ENCODE peak calls at places on chromosomes 3 and 15, in eight cellular contexts. P is H1; Y is mucosa of descending colon; T is endothelial cell of umbilical vein; N is Panc1; F is CD4-positive, CD25-positive, alpha-beta regulatory T cell; Q is thoracic aorta; D is spleen. L is an unnamed sample.

GRCh38 chr3:77530870-77531269 is 491.0 kb downstream of the ROBO2 start:
- DNase-seq in F (no peak), Y (no peak), Q (no peak), P (no peak), T (no peak), D (no peak), N (no peak), L (no peak)

GRCh38 chr3:130699765-130700164 is 46.9 kb downstream of the PIK3R4 start:
- DNase-seq in P (no peak), T (peak; percentile 33), Y (no peak), Q (no peak), N (no peak), F (peak; percentile 4), D (no peak), L (no peak)

GRCh38 chr3:30511524-30512278 is 94.7 kb upstream of the TGFBR2 start:
- DNase-seq in T (peak; percentile 64), Y (no peak), D (no peak), N (no peak), Q (no peak), P (no peak), F (no peak), L (no peak)

GRCh38 chr3:60752800-60753199 is 498.5 kb downstream of the FHIT start:
- DNase-seq in N (no peak), F (no peak), P (no peak), Q (no peak), T (no peak), Y (no peak), D (no peak), L (no peak)

GRCh38 chr3:164723396-164723795 is 354.9 kb downstream of the SI start:
- DNase-seq in F (no peak), P (no peak), Q (no peak), N (no peak), Y (no peak), D (no peak), T (no peak), L (no peak)

GRCh38 chr3:179181993-179182551 is 33.9 kb downstream of the PIK3CA start:
- DNase-seq in T (peak; percentile 28), D (no peak), Q (no peak), P (no peak), Y (no peak), F (no peak), N (no peak), L (no peak)

GRCh38 chr3:127277591-127277990 is 10.3 kb downstream of the PRR20G start:
- DNase-seq in Y (no peak), D (no peak), P (no peak), Q (no peak), N (no peak), T (no peak), F (no peak), L (no peak)

GRCh38 chr3:18382760-18383369 is 42.3 kb downstream of the SATB1 start:
- DNase-seq in P (no peak), N (no peak), Y (no peak), D (no peak), Q (no peak), T (no peak), F (no peak), L (no peak)

GRCh38 chr3:99172736-99173657 is 271.5 kb upstream of the DCBLD2 start:
- DNase-seq in D (no peak), Q (peak; percentile 23), T (peak; percentile 76), Y (no peak), F (peak; percentile 1), N (peak; percentile 32), P (peak; percentile 69), L (peak; percentile 52)

GRCh38 chr15:62719316-62719715 is 323.2 kb upstream of the TPM1 start:
- DNase-seq in F (no peak), P (no peak), D (no peak), Y (no peak), Q (no peak), N (no peak), T (no peak), L (no peak)

GRCh38 chr15:94584833-94585244 is 353.5 kb downstream of the MCTP2 start:
- DNase-seq in T (peak; percentile 98), P (no peak), F (peak; percentile 19), N (no peak), Q (no peak), D (no peak), Y (no peak), L (no peak)

GRCh38 chr3:132421832-132422231 is 4.5 kb downstream of the DNAJC13 start:
- DNase-seq in F (no peak), N (no peak), T (no peak), D (no peak), Y (no peak), P (no peak), Q (no peak), L (no peak)

GRCh38 chr3:28853830-28854229 is 427.0 kb upstream of the RBMS3 start:
- DNase-seq in F (no peak), T (peak; percentile 19), Q (no peak), P (no peak), D (no peak), N (no peak), Y (no peak), L (no peak)

GRCh38 chr3:182914341-182914740 is 66.0 kb downstream of the DCUN1D1 start:
- DNase-seq in Y (no peak), P (no peak), F (no peak), T (no peak), Q (no peak), D (no peak), N (no peak), L (no peak)

GRCh38 chr3:18295171-18295920 is 129.8 kb downstream of the SATB1 start:
- DNase-seq in P (peak; percentile 89), D (no peak), F (no peak), N (peak; percentile 30), Q (no peak), Y (peak; percentile 43), T (no peak), L (peak; percentile 79)

GRCh38 chr3:5227812-5228211 is 40.3 kb downstream of the EDEM1 start:
- DNase-seq in Y (no peak), Q (no peak), D (no peak), P (no peak), F (no peak), T (no peak), N (no peak), L (no peak)

GRCh38 chr3:136893848-136894443 is 31.9 kb downstream of the NCK1 start:
- DNase-seq in Q (no peak), N (peak; percentile 52), Y (no peak), F (no peak), D (no peak), P (no peak), T (peak; percentile 94), L (no peak)

GRCh38 chr3:74515451-74515850 is 99.0 kb downstream of the CNTN3 start:
- DNase-seq in P (no peak), T (no peak), Q (no peak), Y (no peak), N (no peak), D (no peak), F (no peak), L (no peak)
- H3K9me3 ChIP-seq in P (no peaks in the 10 kb centered on the region), T (peaks cover 3% of the 10 kb centered on the region), Q (no peaks in the 10 kb centered on the region), Y (no peaks in the 10 kb centered on the region), N (no peaks in the 10 kb centered on the region), D (no peaks in the 10 kb centered on the region), F (peaks cover 3% of the 10 kb centered on the region), L (no peaks in the 10 kb centered on the region)

DNA sequence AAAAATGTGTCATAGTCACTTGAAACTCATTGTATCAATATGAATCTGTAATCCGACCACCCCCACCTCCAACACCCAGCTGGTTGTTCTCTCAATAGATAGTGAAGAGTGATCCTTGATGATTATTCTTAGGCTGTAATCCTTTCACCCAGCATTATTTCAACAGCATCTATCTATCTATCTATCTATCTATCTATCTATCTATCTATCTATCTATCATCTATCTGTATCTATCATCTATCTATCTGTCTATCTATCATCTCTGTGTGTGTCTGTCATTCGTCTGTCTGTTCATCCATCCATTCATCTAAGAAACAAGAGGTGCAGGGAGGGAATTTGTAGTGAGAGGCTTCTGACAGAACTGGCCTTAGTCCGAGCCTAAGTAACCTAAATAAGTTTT is 78.7 kb upstream of the IGSF10 start:
- DNase-seq in N (no peak), D (no peak), Y (no peak), P (no peak), T (no peak), Q (no peak), F (no peak), L (no peak)
- H3K4me3 ChIP-seq in N (no peak overlapping the region), D (no peak overlapping the region), Y (no peak overlapping the region), P (no peak overlapping the region), T (no peak overlapping the region), Q (no peak overlapping the region), F (no peak overlapping the region), L (no peak overlapping the region)

GRCh38 chr15:56927816-56928215 is 9.4 kb downstream of the TCF12 start:
- DNase-seq in Q (no peak), D (no peak), F (no peak), N (no peak), P (no peak), Y (no peak), T (no peak), L (no peak)
- H3K4me1 ChIP-seq in Q (peaks cover 58% of the 10 kb centered on the region), D (peaks cover 33% of the 10 kb centered on the region), F (peaks cover 54% of the 10 kb centered on the region), N (peaks cover 19% of the 10 kb centered on the region), P (no peaks in the 10 kb centered on the region), Y (peaks cover 48% of the 10 kb centered on the region), T (peaks cover 24% of the 10 kb centered on the region), L (no peaks in the 10 kb centered on the region)

GRCh38 chr3:445960-446359 is 249.4 kb downstream of the CHL1 start:
- DNase-seq in T (no peak), D (no peak), F (no peak), Y (no peak), Q (no peak), P (no peak), N (no peak), L (no peak)

GRCh38 chr3:452221-452620 is 255.7 kb downstream of the CHL1 start:
- DNase-seq in Y (no peak), P (no peak), F (no peak), N (no peak), Q (no peak), T (no peak), D (no peak), L (no peak)

GRCh38 chr3:454986-455385 is 258.4 kb downstream of the CHL1 start:
- DNase-seq in T (no peak), Q (no peak), P (no peak), Y (no peak), F (no peak), D (no peak), N (no peak), L (no peak)

GRCh38 chr3:447671-448070 is 251.1 kb downstream of the CHL1 start:
- DNase-seq in F (no peak), N (no peak), T (no peak), D (no peak), Y (no peak), Q (no peak), P (no peak), L (no peak)

DNA sequence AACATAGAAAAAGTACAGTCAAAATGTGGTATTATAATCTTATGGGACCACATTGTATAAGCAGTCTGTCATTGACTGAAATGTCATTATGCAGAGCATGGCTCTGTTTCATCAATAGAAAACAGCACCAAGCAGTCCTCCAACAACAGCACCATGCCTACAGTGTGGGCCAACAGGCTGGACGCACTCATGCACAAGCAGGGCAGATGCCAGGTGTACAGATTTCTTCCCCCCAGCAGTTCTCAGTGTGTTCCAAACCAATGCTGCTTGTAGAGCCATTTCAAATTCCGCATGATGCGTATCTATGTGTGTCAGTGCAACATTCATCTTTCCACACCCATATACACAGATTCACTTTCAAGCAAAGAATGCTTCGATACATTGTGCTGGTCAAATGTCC is 253.1 kb downstream of the CHL1 start:
- DNase-seq in P (no peak), Q (no peak), N (no peak), D (no peak), T (no peak), Y (no peak), F (no peak), L (no peak)
- H3K9me3 ChIP-seq in P (no peaks in the 10 kb centered on the region), Q (no peaks in the 10 kb centered on the region), N (no peaks in the 10 kb centered on the region), D (no peaks in the 10 kb centered on the region), T (peaks cover 5% of the 10 kb centered on the region), Y (peaks cover 8% of the 10 kb centered on the region), F (no peaks in the 10 kb centered on the region), L (peaks cover 9% of the 10 kb centered on the region)

GRCh38 chr3:71991051-71991450 is 206.1 kb upstream of the PROK2 start:
- DNase-seq in N (no peak), D (no peak), Q (no peak), P (no peak), Y (no peak), F (no peak), T (no peak), L (no peak)
- H3K4me3 ChIP-seq in N (no peak overlapping the region), D (no peak overlapping the region), Q (no peak overlapping the region), P (no peak overlapping the region), Y (no peak overlapping the region), F (no peak overlapping the region), T (no peak overlapping the region), L (no peak overlapping the region)